ENCODE peak calls at places on chromosomes 3 and 15, in six cellular contexts. Q is EL, A is T-cell, D is GM23338, P is right cardiac atrium, X is hippocampal formation. T is an unnamed sample.

GRCh38 chr3:188929138-188929537 is 242.6 kb upstream of the TPRG1 start:
- DNase-seq in D (peak), A (no peak), P (no peak), Q (no peak), X (no peak), T (peak)

GRCh38 chr3:113906568-113907140 is 41.2 kb upstream of the ZDHHC23 start:
- DNase-seq in A (no peak), X (no peak), D (no peak), Q (no peak), P (no peak), T (no peak)

GRCh38 chr3:41075958-41076357 is 123.3 kb upstream of the CTNNB1 start:
- DNase-seq in X (no peak), A (no peak), D (peak), P (peak), Q (no peak), T (no peak)

GRCh38 chr15:63532307-63532744 is 27.9 kb downstream of the USP3 start:
- DNase-seq in A (no peak), Q (peak), X (no peak), P (no peak), D (no peak), T (no peak)

GRCh38 chr3:192303235-192303634 is 424.1 kb downstream of the FGF12 start:
- DNase-seq in X (no peak), Q (no peak), P (no peak), D (peak), A (no peak), T (peak)

GRCh38 chr3:42161050-42161935 is 70.1 kb downstream of the TRAK1 start:
- DNase-seq in D (peak), A (no peak), X (no peak), Q (peak), P (no peak), T (peak)

GRCh38 chr3:170424879-170425278 is 6.2 kb downstream of the CLDN11 start:
- DNase-seq in A (no peak), D (no peak), X (no peak), Q (no peak), P (no peak), T (no peak)

GRCh38 chr3:100708989-100709839 is at the start of gene TFG:
- DNase-seq in Q (peak), P (peak), D (peak), A (peak), X (peak), T (peak)

GRCh38 chr15:74829991-74830390 is 3.6 kb downstream of the CPLX3 start:
- DNase-seq in P (no peak), Q (no peak), X (no peak), D (no peak), A (no peak), T (no peak)

GRCh38 chr15:76150508-76150907 is 90.7 kb downstream of the TMEM266 start:
- DNase-seq in A (no peak), D (no peak), P (peak), X (no peak), Q (no peak), T (no peak)

GRCh38 chr3:14598143-14598569 is 53.4 kb upstream of the CCDC174 start:
- DNase-seq in X (no peak), Q (peak), D (peak), A (peak), P (no peak), T (peak)

GRCh38 chr15:78415284-78415683 is 22.7 kb upstream of the IREB2 start:
- DNase-seq in A (no peak), Q (peak), P (no peak), X (no peak), D (peak), T (peak)

GRCh38 chr15:43235536-43235935 is 14.7 kb upstream of the EPB42 start:
- DNase-seq in P (no peak), X (no peak), A (no peak), Q (no peak), D (no peak), T (no peak)

GRCh38 chr15:68553594-68553993 is 25.2 kb upstream of the CORO2B start:
- DNase-seq in P (no peak), D (no peak), X (no peak), Q (no peak), A (no peak), T (no peak)

GRCh38 chr3:44117239-44117638 is 124.4 kb upstream of the TOPAZ1 start:
- DNase-seq in A (no peak), P (no peak), D (peak), Q (no peak), X (no peak), T (peak)

GRCh38 chr3:45966969-45967640 is 23.8 kb downstream of the CXCR6 start:
- DNase-seq in P (peak), D (no peak), Q (no peak), A (no peak), X (peak), T (no peak)

GRCh38 chr3:16140116-16140893 is 34.2 kb upstream of the GALNT15 start:
- DNase-seq in D (no peak), X (no peak), P (no peak), A (no peak), Q (peak), T (no peak)

GRCh38 chr15:43230640-43231115 is 9.9 kb upstream of the EPB42 start:
- DNase-seq in A (no peak), Q (peak), D (no peak), X (no peak), P (no peak), T (no peak)

GRCh38 chr3:189967254-189967865 is 153.3 kb downstream of the P3H2 start:
- DNase-seq in A (no peak), P (no peak), Q (peak), X (no peak), D (peak), T (peak)

GRCh38 chr15:80160570-80161156 is 7.9 kb downstream of the FAH start:
- DNase-seq in X (peak), A (no peak), Q (peak), D (no peak), P (peak), T (peak)

GRCh38 chr3:22010997-22011396 is 260.0 kb upstream of the ZNF385D start:
- DNase-seq in Q (no peak), A (no peak), D (no peak), X (no peak), P (no peak), T (no peak)

GRCh38 chr3:32640939-32641725 is 43.9 kb upstream of the CNOT10 start:
- DNase-seq in X (no peak), Q (peak), P (peak), A (no peak), D (no peak), T (no peak)

T was measured in H7.